ENCODE peak calls at places on chromosomes 13 and 19, in nine cellular contexts. U is HAP-1; J is tibial nerve; G is right atrium auricular region; O is CD8-positive, alpha-beta T cell; A is pancreas; K is keratinocyte; X is psoas muscle; S is right cardiac atrium. Q is an unnamed sample. For H3K4me1, the result is how much of the 10 kb centered on the place peaks cover.

GRCh38 chr19:33156354-33156753 is 24.4 kb downstream of the WDR88 start:
- DNase-seq in U (no peak), J (no peak), G (no peak), O (no peak), A (no peak), K (no peak), X (no peak), S (no peak), Q (no peak)

GRCh38 chr13:40206241-40207109 is 460.0 kb downstream of the FOXO1 start:
- DNase-seq in U (no peak), J (no peak), G (no peak), O (peak), A (no peak), K (peak), X (no peak), S (no peak), Q (no peak)

GRCh38 chr13:98462241-98462882 is 114.5 kb downstream of the STK24 start:
- DNase-seq in U (no peak), J (no peak), G (no peak), O (no peak), A (no peak), K (no peak), X (no peak), S (no peak), Q (no peak)

GRCh38 chr19:17107546-17108452 is 32.2 kb downstream of the MYO9B start:
- DNase-seq in U (no peak), J (peak), G (peak), O (no peak), A (no peak), K (peak), X (peak), S (peak), Q (peak)

GRCh38 chr19:30373593-30373992 is 1.4 kb downstream of the ZNF536 start:
- DNase-seq in U (peak), J (no peak), G (no peak), O (no peak), A (no peak), K (no peak), X (no peak), S (no peak), Q (no peak)

GRCh38 chr13:44273216-44273615 is 100.4 kb upstream of the SERP2 start:
- DNase-seq in U (no peak), J (no peak), G (no peak), O (no peak), A (no peak), K (no peak), X (no peak), S (no peak), Q (no peak)

GRCh38 chr13:42064259-42064658 is 15.8 kb downstream of the DGKH start:
- DNase-seq in U (no peak), J (no peak), G (no peak), O (no peak), A (no peak), K (no peak), X (peak), S (no peak), Q (no peak)

GRCh38 chr19:33290082-33290815 is 12.1 kb downstream of the CEBPA start:
- DNase-seq in U (no peak), J (no peak), G (no peak), O (no peak), A (peak), K (no peak), X (no peak), S (peak), Q (peak)

GRCh38 chr19:1126984-1127760 is 23.4 kb downstream of the GPX4 start:
- DNase-seq in U (no peak), J (no peak), G (no peak), O (no peak), A (peak), K (no peak), X (no peak), S (peak), Q (no peak)

GRCh38 chr19:1616396-1616795 is 11.1 kb upstream of the UQCR11 start:
- DNase-seq in U (no peak), J (no peak), G (no peak), O (no peak), A (no peak), K (no peak), X (no peak), S (no peak), Q (no peak)

GRCh38 chr19:51461723-51462161 is 3.5 kb upstream of the SIGLEC8 start:
- DNase-seq in U (no peak), J (no peak), G (no peak), O (no peak), A (no peak), K (no peak), X (no peak), S (no peak), Q (no peak)

GRCh38 chr13:49877629-49878218 is 58.4 kb downstream of the SPRYD7 start:
- DNase-seq in U (no peak), J (no peak), G (no peak), O (no peak), A (no peak), K (no peak), X (no peak), S (no peak), Q (no peak)

GRCh38 chr19:4524808-4525562 is 6.7 kb upstream of the PLIN4 start:
- DNase-seq in U (peak), J (peak), G (no peak), O (peak), A (peak), K (no peak), X (peak), S (peak), Q (no peak)

GRCh38 chr13:50893211-50893852 is 16.3 kb upstream of the RNASEH2B start:
- DNase-seq in U (no peak), J (no peak), G (no peak), O (peak), A (no peak), K (no peak), X (no peak), S (no peak), Q (no peak)

GRCh38 chr13:80603351-80603750 is 262.4 kb upstream of the SPRY2 start:
- DNase-seq in U (no peak), J (no peak), G (no peak), O (no peak), A (no peak), K (no peak), X (no peak), S (no peak), Q (no peak)

GRCh38 chr13:40626566-40626965 is 39.9 kb downstream of the FOXO1 start:
- DNase-seq in U (no peak), J (no peak), G (no peak), O (no peak), A (no peak), K (no peak), X (no peak), S (no peak), Q (no peak)

GRCh38 chr19:14031719-14032480 is at the start of gene IL27RA:
- DNase-seq in U (peak), J (peak), G (no peak), O (peak), A (peak), K (no peak), X (peak), S (peak), Q (peak)

GRCh38 chr13:73809561-73809960 is 324.6 kb downstream of the KLF12 start:
- DNase-seq in U (no peak), J (no peak), G (no peak), O (no peak), A (no peak), K (no peak), X (no peak), S (no peak), Q (no peak)

GRCh38 chr19:447816-448546 is 12.9 kb downstream of the SHC2 start:
- DNase-seq in U (no peak), J (no peak), G (no peak), O (no peak), A (peak), K (no peak), X (no peak), S (peak), Q (no peak)

GRCh38 chr13:110447058-110447511 is 114.4 kb downstream of the RAB20 start:
- DNase-seq in U (no peak), J (no peak), G (no peak), O (no peak), A (no peak), K (no peak), X (no peak), S (no peak), Q (no peak)

GRCh38 chr19:45090598-45090997 is 2.4 kb upstream of the PPP1R37 start:
- DNase-seq in U (no peak), J (no peak), G (no peak), O (no peak), A (no peak), K (no peak), X (no peak), S (no peak), Q (no peak)

GRCh38 chr13:93262729-93263128 is 36.1 kb downstream of the GPC6 start:
- DNase-seq in U (no peak), J (no peak), G (no peak), O (no peak), A (no peak), K (no peak), X (no peak), S (no peak), Q (no peak)
- H3K4me1 ChIP-seq in U (under half), J (under half), G (under half), O (under half), A (under half), K (under half), X (under half), S (under half), Q (under half)

GRCh38 chr19:15072930-15073647 is 8.9 kb upstream of the OR1I1 start:
- DNase-seq in U (peak), J (no peak), G (no peak), O (no peak), A (no peak), K (peak), X (no peak), S (no peak), Q (no peak)
- H3K4me3 ChIP-seq in U (no peak), J (no peak), G (no peak), O (no peak), A (no peak), K (no peak), X (no peak), S (no peak), Q (no peak)

DNA sequence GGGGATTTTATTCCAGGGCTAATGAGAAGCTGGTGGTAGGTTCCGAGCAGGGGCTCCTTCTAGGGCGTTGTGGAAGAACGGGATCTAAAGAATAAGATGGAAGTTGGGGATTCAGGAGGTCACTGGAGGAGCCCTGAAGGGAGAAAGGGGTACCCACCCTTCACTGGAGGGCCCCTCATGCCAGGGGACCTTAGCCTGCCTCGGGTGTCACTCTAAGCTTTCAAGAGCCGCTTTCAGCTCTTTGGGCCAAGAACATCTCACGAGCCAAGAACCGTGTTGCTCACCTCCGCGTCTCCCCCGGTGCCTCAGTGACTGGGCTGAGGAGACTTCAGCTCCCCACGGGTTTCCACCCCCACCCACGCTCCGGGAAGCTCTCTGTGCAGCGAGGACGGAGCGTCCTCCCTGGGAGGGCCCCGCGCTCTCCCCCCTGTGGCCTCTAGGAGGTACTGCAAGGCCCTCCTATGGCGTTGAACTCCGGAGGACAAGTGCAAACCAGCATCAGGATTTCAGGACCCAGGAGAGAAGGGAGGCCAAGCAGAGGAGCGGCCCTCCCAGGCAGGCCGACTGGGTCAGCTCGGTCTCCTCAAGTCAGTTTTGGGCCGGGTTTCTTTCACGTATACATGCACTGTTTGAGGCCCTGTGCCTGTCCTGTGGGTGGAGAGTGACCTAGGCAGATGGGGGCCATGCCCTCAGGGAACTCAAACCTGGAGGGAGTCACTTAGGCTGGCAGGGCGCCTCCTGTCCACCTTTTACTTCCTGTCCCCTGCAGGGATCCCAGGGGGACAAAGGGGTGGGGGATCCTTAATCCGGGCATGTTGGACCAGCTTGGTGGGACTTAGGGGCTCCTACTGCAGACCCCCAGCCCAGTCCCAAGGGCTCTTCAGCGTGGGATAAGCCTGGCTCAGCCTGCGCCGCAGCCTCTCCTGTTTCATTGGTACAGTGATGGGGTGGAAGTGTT is 5.1 kb upstream of the KRTDAP start:
- DNase-seq in U (peak), J (peak), G (peak), O (peak), A (peak), K (no peak), X (peak), S (peak), Q (peak)
- H3K4me1 ChIP-seq in U (under half), J (under half), G (under half), O (under half), A (under half), K (under half), X (under half), S (under half), Q (under half)

GRCh38 chr13:24541127-24541475 is 28.5 kb upstream of the PARP4 start:
- DNase-seq in U (no peak), J (no peak), G (no peak), O (no peak), A (peak), K (no peak), X (no peak), S (no peak), Q (no peak)
- H3K4me3 ChIP-seq in U (no peak), J (peak), G (no peak), O (peak), A (peak), K (peak), X (peak), S (peak), Q (peak)

GRCh38 chr19:50419580-50420035 is 870 bp downstream of the SPIB start:
- DNase-seq in U (no peak), J (no peak), G (no peak), O (no peak), A (peak), K (no peak), X (no peak), S (no peak), Q (no peak)
- H3K4me1 ChIP-seq in U (under half), J (under half), G (under half), O (under half), A (under half), K (under half), X (under half), S (under half), Q (under half)

DNA sequence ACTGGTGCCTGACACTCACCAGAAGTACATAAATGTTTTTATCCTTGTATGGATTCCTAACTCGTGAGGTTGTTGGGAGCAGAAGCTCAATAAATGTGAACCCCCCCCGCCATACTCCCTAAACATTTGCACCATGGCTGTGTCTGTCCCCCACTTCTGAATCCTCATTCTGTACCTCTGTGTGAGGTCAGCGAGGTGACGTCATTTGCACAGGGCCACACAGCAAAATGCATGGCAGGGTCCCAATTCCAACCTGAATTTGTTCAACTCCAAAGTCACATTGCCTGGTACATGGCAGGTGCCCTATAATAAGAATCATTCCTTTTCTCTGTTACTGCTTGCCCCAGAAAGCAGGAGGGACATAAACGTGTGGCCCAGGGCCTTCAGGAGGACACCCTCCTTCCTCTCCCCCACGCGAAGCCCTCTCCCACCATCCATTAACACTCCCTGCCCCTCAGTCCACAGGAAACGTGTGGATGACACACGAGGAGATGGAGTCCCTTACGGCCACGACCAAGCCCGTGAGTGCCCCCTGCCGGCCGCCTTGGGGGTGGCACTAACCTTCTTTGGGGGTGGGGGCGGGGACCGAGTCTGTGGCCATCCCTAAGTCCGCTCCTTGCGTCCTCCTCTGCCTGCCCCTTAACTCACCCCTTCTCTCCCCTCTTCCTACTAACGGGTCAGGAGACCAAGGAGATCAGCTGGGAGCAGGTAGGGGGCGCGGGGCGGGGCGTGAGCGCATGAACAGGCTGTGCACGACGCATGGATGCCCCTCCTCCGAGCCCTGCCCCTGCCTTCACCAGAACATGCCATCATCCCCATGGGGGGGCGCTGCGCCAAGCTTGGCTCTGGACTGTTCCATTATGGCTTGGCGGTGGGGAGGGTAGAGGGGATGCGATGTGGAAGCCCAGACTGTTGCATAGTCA is 9.4 kb downstream of the HRC start:
- DNase-seq in U (peak), J (peak), G (peak), O (peak), A (peak), K (no peak), X (peak), S (peak), Q (peak)
- H3K4me3 ChIP-seq in U (peak), J (peak), G (peak), O (no peak), A (no peak), K (no peak), X (peak), S (no peak), Q (no peak)

GRCh38 chr19:10819124-10820060 is 16.6 kb downstream of the TMED1 start:
- DNase-seq in U (no peak), J (no peak), G (no peak), O (no peak), A (peak), K (no peak), X (no peak), S (peak), Q (no peak)

GRCh38 chr19:10816691-10817090 is 19.3 kb downstream of the TMED1 start:
- DNase-seq in U (no peak), J (no peak), G (no peak), O (no peak), A (no peak), K (no peak), X (no peak), S (no peak), Q (no peak)

GRCh38 chr19:10818306-10819123 is 17.5 kb downstream of the TMED1 start:
- DNase-seq in U (no peak), J (no peak), G (no peak), O (no peak), A (peak), K (no peak), X (no peak), S (peak), Q (peak)

GRCh38 chr19:10815969-10816635 is 19.9 kb downstream of the TMED1 start:
- DNase-seq in U (no peak), J (no peak), G (no peak), O (no peak), A (no peak), K (no peak), X (no peak), S (peak), Q (no peak)

DNA sequence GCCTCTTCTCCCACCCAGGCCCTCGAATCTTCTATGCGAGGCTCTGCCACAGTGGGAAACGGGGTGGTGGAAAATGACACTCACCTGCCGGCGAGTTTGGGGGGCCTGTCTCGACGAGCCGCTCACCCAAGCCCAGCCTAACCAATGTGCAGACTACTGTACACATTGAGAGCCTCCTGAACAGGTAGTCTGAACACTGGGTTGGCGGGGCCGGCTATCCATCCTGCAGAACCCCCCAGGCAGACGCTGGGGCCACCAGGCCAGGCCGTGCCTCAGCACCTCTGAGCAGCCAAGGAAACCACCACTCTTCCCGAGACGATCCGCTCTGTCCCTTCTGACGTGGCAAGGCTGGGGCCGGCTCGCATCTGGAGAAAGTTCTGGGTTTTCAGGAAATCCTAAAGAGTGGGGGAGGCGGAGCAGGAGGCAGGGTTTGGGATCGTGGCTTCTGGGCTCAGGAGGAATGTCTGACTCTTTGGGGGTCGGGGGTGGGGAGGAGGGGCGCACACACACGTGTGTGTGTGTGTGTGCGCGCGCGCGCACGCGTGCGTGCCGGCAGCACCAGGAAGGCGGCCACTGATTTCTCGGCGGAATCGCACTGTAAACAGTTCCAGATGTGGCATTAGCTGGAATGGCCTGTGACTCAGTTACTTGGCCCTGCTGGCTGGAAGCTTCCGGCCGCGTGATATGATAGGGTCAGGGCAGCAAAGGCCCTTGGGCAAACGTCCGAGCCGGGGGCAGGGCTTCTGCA is 18.5 kb downstream of the TMED1 start:
- DNase-seq in U (no peak), J (peak), G (peak), O (no peak), A (peak), K (no peak), X (peak), S (peak), Q (peak)
- H3K4me1 ChIP-seq in U (under half), J (under half), G (under half), O (under half), A (under half), K (under half), X (under half), S (under half), Q (under half)